ENCODE peak calls at places on chromosomes 5 and 9, in five cellular contexts. A is endothelial cell, Z is RWPE1, W is BJ, R is sigmoid colon. H is an unnamed sample.

GRCh38 chr5:158522001-158522400 is 577.7 kb downstream of the EBF1 start:
- DNase-seq in Z (no peak), A (no peak), R (no peak), W (no peak), H (no peak)

GRCh38 chr5:130141689-130142320 is 237.5 kb downstream of the CHSY3 start:
- DNase-seq in Z (peak), W (no peak), A (peak), R (no peak), H (peak)

GRCh38 chr5:40191041-40191550 is 488.6 kb upstream of the PTGER4 start:
- DNase-seq in W (no peak), A (no peak), Z (no peak), R (no peak), H (no peak)

GRCh38 chr9:134592018-134592818 is 49.4 kb upstream of the COL5A1 start:
- DNase-seq in A (no peak), Z (peak), W (peak), R (peak), H (no peak)

GRCh38 chr9:78210841-78211301 is 25.0 kb upstream of the CEP78 start:
- DNase-seq in A (no peak), R (no peak), Z (no peak), W (no peak), H (no peak)

GRCh38 chr9:133333566-133333965 is 2.4 kb downstream of the SURF6 start:
- DNase-seq in W (no peak), R (peak), A (no peak), Z (no peak), H (no peak)

GRCh38 chr5:31894131-31894530 is 255.2 kb downstream of the PDZD2 start:
- DNase-seq in W (no peak), R (no peak), Z (no peak), A (no peak), H (peak)

GRCh38 chr9:38417003-38417965 is 7.0 kb downstream of the IGFBPL1 start:
- DNase-seq in A (peak), R (peak), Z (peak), W (no peak), H (peak)

DNA sequence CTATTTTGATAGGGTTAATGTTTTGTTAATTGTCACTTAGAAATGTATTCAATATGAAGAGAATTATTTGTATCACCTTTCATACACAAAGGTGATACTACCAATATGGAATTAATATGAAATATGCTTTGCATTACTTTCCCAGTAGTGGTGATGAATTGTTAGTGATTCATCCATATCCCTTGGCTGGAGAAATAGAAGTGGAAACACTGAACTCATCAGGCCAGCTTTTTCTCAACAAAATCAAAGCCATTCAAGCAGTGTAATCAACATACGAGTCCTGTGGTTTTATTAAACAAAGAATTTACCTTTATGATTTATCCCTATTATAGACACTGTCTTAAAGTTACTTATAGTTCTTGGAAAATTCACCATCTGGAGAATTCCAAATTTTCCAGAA is 264.0 kb upstream of the MEF2C start:
- DNase-seq in Z (no peak), W (no peak), R (no peak), A (no peak), H (no peak)
- TF ChIP-seq CTCF in Z (no peak), W (no peak), R (no peak), A (no peak), H (no peak)

GRCh38 chr5:6719896-6720560 is 6.8 kb downstream of the TENT4A start:
- DNase-seq in W (no peak), R (no peak), A (no peak), Z (no peak), H (no peak)
- TF ChIP-seq CTCF in W (no peak), R (no peak), A (no peak), Z (no peak), H (no peak)

DNA sequence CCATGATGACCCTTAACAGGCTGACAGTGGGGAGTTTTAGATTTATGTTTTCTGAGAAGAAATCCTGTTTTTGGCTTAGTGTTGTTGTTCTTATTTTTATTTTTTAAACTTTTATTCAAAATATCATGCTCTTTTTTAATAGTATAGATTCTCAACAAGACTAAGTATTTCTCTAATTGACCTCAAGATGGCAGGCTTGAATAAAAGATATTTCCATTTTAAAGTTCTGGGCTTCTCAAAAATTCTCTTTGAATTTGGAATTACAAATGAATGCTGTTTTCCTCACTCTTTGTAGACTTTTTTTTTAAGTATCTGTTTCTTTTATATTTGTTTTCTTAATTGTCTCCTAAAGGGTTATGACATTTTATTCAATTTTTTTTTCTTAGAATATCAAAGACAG is 50.0 kb upstream of the SH3GL2 start:
- DNase-seq in W (no peak), Z (no peak), A (no peak), R (no peak), H (no peak)
- TF ChIP-seq CTCF in W (no peak), Z (peak), A (peak), R (no peak), H (peak)

DNA sequence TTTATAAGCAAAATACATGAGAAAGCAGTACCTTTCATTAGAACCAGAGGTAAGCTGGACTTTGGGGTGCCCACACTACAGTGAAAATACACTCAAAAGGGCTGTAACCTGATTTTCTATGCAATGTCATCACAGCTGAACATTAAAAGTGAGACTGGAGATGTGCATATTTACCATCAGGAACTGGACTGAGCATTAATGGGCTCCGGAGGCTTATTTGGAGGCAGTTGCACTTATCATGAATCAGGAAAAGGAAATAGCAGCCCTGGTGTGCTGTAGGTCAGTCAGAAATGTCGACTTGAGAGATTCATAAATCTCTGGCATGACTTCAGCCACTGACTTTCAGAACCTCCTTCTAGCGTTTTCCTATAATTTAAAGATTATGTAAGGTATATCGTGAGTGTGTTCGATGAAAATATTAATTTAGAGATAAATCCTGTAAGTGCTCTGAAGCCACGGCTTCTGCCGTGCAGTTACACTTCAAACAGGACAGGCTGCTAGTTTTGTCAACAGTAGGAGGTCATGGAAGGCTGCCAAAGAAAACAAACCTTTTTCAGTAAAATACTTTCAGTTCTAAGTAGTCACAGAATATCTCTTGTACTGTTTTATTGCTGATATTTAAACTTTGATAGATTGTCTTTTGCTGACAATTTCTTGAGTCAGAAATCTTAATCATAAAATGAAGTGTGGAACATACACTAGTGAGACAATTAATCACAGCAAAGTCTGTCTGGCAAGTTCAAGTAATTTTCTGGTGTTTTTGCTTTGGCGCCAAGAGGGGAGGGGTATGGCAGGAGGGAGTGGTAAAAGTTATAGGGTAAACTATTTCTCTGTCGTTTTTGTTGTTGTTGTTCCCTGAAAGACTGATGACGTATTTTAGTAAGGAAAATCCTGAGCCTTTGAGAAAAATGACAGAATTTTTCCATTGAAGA is 939.7 kb downstream of the NR2F1-AS1 start:
- DNase-seq in R (no peak), Z (peak), W (no peak), A (no peak), H (peak)
- TF ChIP-seq CTCF in R (no peak), Z (no peak), W (no peak), A (no peak), H (no peak)

GRCh38 chr5:43352131-43352530 is 38.9 kb upstream of the HMGCS1 start:
- DNase-seq in Z (no peak), W (no peak), R (no peak), A (no peak), H (no peak)
- TF ChIP-seq CTCF in Z (no peak), W (no peak), R (no peak), A (no peak), H (no peak)

H was measured in nephron progenitor cell.